ENCODE peak calls at places on chromosomes 6 and 20, in five cellular contexts. H, G, K, U and Y are unnamed samples.

GRCh38 chr6:5992551-5993225 is 14.0 kb downstream of the NRN1 start:
- DNase-seq in H (no peak), G (no peak), K (no peak), U (no peak), Y (no peak)

GRCh38 chr20:24746351-24746685 is 202.8 kb upstream of the CST7 start:
- DNase-seq in H (peak; percentile 19), G (no peak), K (no peak), U (no peak), Y (no peak)

GRCh38 chr20:23445596-23446217 is 6.2 kb downstream of the CSTL1 start:
- DNase-seq in H (peak; percentile 87), G (peak; percentile 18), K (no peak), U (no peak), Y (no peak)

GRCh38 chr20:44771172-44771535 is 25.5 kb downstream of the KCNK15 start:
- DNase-seq in H (no peak), G (no peak), K (no peak), U (no peak), Y (no peak)

GRCh38 chr6:135936606-135937005 is 85.1 kb downstream of the PDE7B start:
- DNase-seq in H (peak; percentile 97), G (peak; percentile 70), K (no peak), U (no peak), Y (no peak)

GRCh38 chr20:7657569-7657968 is 282.7 kb downstream of the HAO1 start:
- DNase-seq in H (no peak), G (peak; percentile 23), K (no peak), U (no peak), Y (no peak)

GRCh38 chr6:31878761-31879542 is at the start of gene SLC44A4:
- DNase-seq in H (no peak), G (no peak), K (no peak), U (no peak), Y (no peak)

GRCh38 chr6:13553646-13554045 is 20.8 kb upstream of the SIRT5 start:
- DNase-seq in H (peak; percentile 8), G (no peak), K (no peak), U (no peak), Y (no peak)

GRCh38 chr20:18133962-18134361 is 3.7 kb upstream of the KAT14 start:
- DNase-seq in H (no peak), G (no peak), K (no peak), U (no peak), Y (no peak)

GRCh38 chr6:88565409-88565811 is 398.0 kb downstream of the RNGTT start:
- DNase-seq in H (no peak), G (no peak), K (no peak), U (no peak), Y (no peak)

GRCh38 chr6:136541395-136541794 is 8.8 kb downstream of the MAP7 start:
- DNase-seq in H (no peak), G (no peak), K (no peak), U (no peak), Y (no peak)

GRCh38 chr6:68994561-68994960 is 359.5 kb downstream of the ADGRB3 start:
- DNase-seq in H (no peak), G (no peak), K (no peak), U (no peak), Y (no peak)

GRCh38 chr6:144621332-144621731 is 336.2 kb downstream of the UTRN start:
- DNase-seq in H (no peak), G (no peak), K (no peak), U (no peak), Y (no peak)

GRCh38 chr20:25220021-25220730 is 24.7 kb downstream of the ENTPD6 start:
- DNase-seq in H (no peak), G (no peak), K (no peak), U (no peak), Y (no peak)

GRCh38 chr6:141321486-141322347 is 811.0 kb upstream of the GJE1 start:
- DNase-seq in H (peak; percentile 66), G (no peak), K (no peak), U (no peak), Y (no peak)

GRCh38 chr6:138970856-138971425 is 17.1 kb downstream of the REPS1 start:
- DNase-seq in H (peak; percentile 97), G (peak; percentile 76), K (no peak), U (no peak), Y (no peak)

GRCh38 chr6:38212579-38212978 is 393.1 kb downstream of the ZFAND3 start:
- DNase-seq in H (peak; percentile 39), G (peak; percentile 73), K (no peak), U (no peak), Y (no peak)

GRCh38 chr6:127864701-127865100 is 36.2 kb downstream of the THEMIS start:
- DNase-seq in H (no peak), G (no peak), K (no peak), U (no peak), Y (no peak)

GRCh38 chr6:166490671-166491500 is 95.6 kb downstream of the RAMACL start:
- DNase-seq in H (peak; percentile 88), G (no peak), K (no peak), U (peak; percentile 39), Y (no peak)

GRCh38 chr6:90403489-90404381 is 107.1 kb upstream of the BACH2 start:
- DNase-seq in H (peak; percentile 89), G (peak; percentile 75), K (no peak), U (no peak), Y (no peak)

GRCh38 chr6:95569560-95569959 is 7.8 kb upstream of the MANEA start:
- DNase-seq in H (no peak), G (no peak), K (no peak), U (no peak), Y (no peak)

GRCh38 chr6:36851149-36851614 is 11.9 kb upstream of the CPNE5 start:
- DNase-seq in H (peak; percentile 66), G (no peak), K (no peak), U (no peak), Y (no peak)

GRCh38 chr20:1299522-1299921 is 29.4 kb downstream of the SDCBP2 start:
- DNase-seq in H (no peak), G (no peak), K (peak; percentile 38), U (no peak), Y (no peak)

GRCh38 chr6:32635526-32636123 is 1.6 kb upstream of the HLA-DQA1 start:
- DNase-seq in H (no peak), G (no peak), K (no peak), U (no peak), Y (no peak)

GRCh38 chr20:41005361-41005729 is 23.3 kb upstream of the TOP1 start:
- DNase-seq in H (peak; percentile 95), G (peak; percentile 96), K (no peak), U (no peak), Y (no peak)

GRCh38 chr6:127786109-127786508 is 114.7 kb downstream of the THEMIS start:
- DNase-seq in H (peak; percentile 2), G (no peak), K (no peak), U (no peak), Y (no peak)

GRCh38 chr20:51639206-51639832 is 96.8 kb upstream of the NFATC2 start:
- DNase-seq in H (peak; percentile 52), G (no peak), K (peak; percentile 42), U (no peak), Y (peak; percentile 47)

GRCh38 chr6:122180132-122180531 is 219.3 kb upstream of the HSF2 start:
- DNase-seq in H (peak; percentile 2), G (no peak), K (no peak), U (no peak), Y (no peak)

GRCh38 chr20:7728373-7728772 is 211.9 kb downstream of the HAO1 start:
- DNase-seq in H (peak; percentile 78), G (no peak), K (no peak), U (no peak), Y (no peak)

GRCh38 chr20:60365882-60366281 is 407.7 kb downstream of the CDH26 start:
- DNase-seq in H (no peak), G (no peak), K (no peak), U (no peak), Y (no peak)

GRCh38 chr20:47455133-47456040 is 46.3 kb upstream of the NCOA3 start:
- DNase-seq in H (no peak), G (no peak), K (no peak), U (no peak), Y (no peak)

GRCh38 chr20:51359401-51359800 is 183.1 kb downstream of the NFATC2 start:
- DNase-seq in H (no peak), G (no peak), K (no peak), U (no peak), Y (no peak)

GRCh38 chr6:2945069-2945452 is 26.3 kb downstream of the SERPINB6 start:
- DNase-seq in H (no peak), G (no peak), K (no peak), U (no peak), Y (no peak)
- TF ChIP-seq CTCF in H (no peak), G (no peak), K (no peak), U (no peak), Y (no peak)

GRCh38 chr20:35277127-35277526 is 795 bp downstream of the MMP24OS start:
- DNase-seq in H (no peak), G (no peak), K (no peak), U (no peak), Y (no peak)

GRCh38 chr20:35279040-35279439 is 1.1 kb upstream of the MMP24OS start:
- DNase-seq in H (no peak), G (no peak), K (no peak), U (no peak), Y (no peak)

GRCh38 chr20:35279533-35280174 is 1.7 kb upstream of the MMP24OS start:
- DNase-seq in H (no peak), G (no peak), K (no peak), U (no peak), Y (no peak)

GRCh38 chr20:35276408-35276807 is 1.5 kb downstream of the MMP24OS start:
- DNase-seq in H (no peak), G (no peak), K (no peak), U (no peak), Y (no peak)

GRCh38 chr20:35277531-35278395 is at the start of gene MMP24OS:
- DNase-seq in H (peak; percentile 88), G (peak; percentile 69), K (peak; percentile 87), U (peak; percentile 89), Y (peak; percentile 89)
- TF ChIP-seq CTCF in H (peak; percentile 16), G (peak; percentile 11), K (peak; percentile 20), U (peak; percentile 13), Y (peak; percentile 15)

GRCh38 chr20:38973107-38973506 is 11.0 kb downstream of the DHX35 start:
- DNase-seq in H (no peak), G (no peak), K (no peak), U (no peak), Y (no peak)

GRCh38 chr20:38973546-38974120 is 11.5 kb downstream of the DHX35 start:
- DNase-seq in H (peak; percentile 65), G (no peak), K (no peak), U (no peak), Y (no peak)

GRCh38 chr20:38979434-38979833 is 17.3 kb downstream of the DHX35 start:
- DNase-seq in H (no peak), G (no peak), K (no peak), U (no peak), Y (no peak)

GRCh38 chr20:38979842-38980241 is 17.7 kb downstream of the DHX35 start:
- DNase-seq in H (no peak), G (no peak), K (no peak), U (no peak), Y (no peak)

GRCh38 chr20:38975539-38976120 is 13.5 kb downstream of the DHX35 start:
- DNase-seq in H (peak; percentile 56), G (no peak), K (no peak), U (no peak), Y (no peak)
- TF ChIP-seq CTCF in H (no peak), G (no peak), K (no peak), U (no peak), Y (no peak)

GRCh38 chr6:83536647-83537589 is 24.6 kb downstream of the PRSS35 start:
- DNase-seq in H (no peak), G (no peak), K (no peak), U (no peak), Y (no peak)

GRCh38 chr6:83539678-83540077 is 27.3 kb downstream of the PRSS35 start:
- DNase-seq in H (no peak), G (no peak), K (no peak), U (no peak), Y (no peak)

GRCh38 chr6:83536034-83536646 is 23.8 kb downstream of the PRSS35 start:
- DNase-seq in H (peak; percentile 25), G (no peak), K (peak; percentile 31), U (no peak), Y (no peak)
- TF ChIP-seq CTCF in H (peak; percentile 80), G (peak; percentile 84), K (peak; percentile 58), U (peak; percentile 53), Y (peak; percentile 66)